ENCODE peak calls at places on chromosomes 11 and 22, in seven cellular contexts. J is upper lobe of right lung, Q is pancreas, P is astrocyte, W is sigmoid colon, T is esophagus squamous epithelium, O is thyroid gland. X is an unnamed sample.

GRCh38 chr11:75350743-75351540 is 519 bp downstream of the ARRB1 start:
- DNase-seq in T (no peak), J (peak; percentile 84), O (peak; percentile 42), W (peak; percentile 91), P (peak; percentile 40), Q (peak; percentile 89), X (no peak)

GRCh38 chr11:83410605-83411565 is 124.7 kb upstream of the CCDC90B start:
- DNase-seq in O (peak; percentile 83), T (no peak), W (no peak), J (no peak), P (no peak), Q (peak; percentile 82), X (no peak)

GRCh38 chr22:28801845-28802594 is 1.7 kb upstream of the XBP1 start:
- DNase-seq in J (no peak), Q (no peak), T (no peak), O (peak; percentile 63), W (no peak), P (no peak), X (peak; percentile 23)

GRCh38 chr11:102197759-102198158 is 87.5 kb downstream of the YAP1 start:
- DNase-seq in W (no peak), Q (no peak), O (no peak), P (no peak), J (no peak), T (no peak), X (no peak)

GRCh38 chr22:39530692-39531331 is 1.7 kb downstream of the RPS19BP1 start:
- DNase-seq in W (no peak), P (no peak), O (no peak), T (no peak), J (no peak), Q (peak; percentile 19), X (no peak)

GRCh38 chr11:1305063-1305495 is 4.4 kb downstream of the TOLLIP start:
- DNase-seq in J (no peak), T (no peak), O (no peak), W (no peak), P (no peak), Q (peak; percentile 68), X (no peak)

GRCh38 chr22:27274770-27275449 is 526.6 kb downstream of the MN1 start:
- DNase-seq in P (peak; percentile 52), Q (no peak), J (no peak), O (no peak), T (no peak), W (no peak), X (no peak)

GRCh38 chr11:101576536-101576935 is 7.3 kb downstream of the TRPC6 start:
- DNase-seq in W (no peak), Q (no peak), T (no peak), J (no peak), O (no peak), P (no peak), X (no peak)

GRCh38 chr11:73334244-73335203 is 26.4 kb downstream of the ARHGEF17 start:
- DNase-seq in T (no peak), Q (no peak), P (peak; percentile 84), J (no peak), W (peak; percentile 97), O (peak; percentile 74), X (no peak)

GRCh38 chr22:34036936-34037335 is 116.7 kb upstream of the LARGE1 start:
- DNase-seq in P (no peak), T (no peak), W (no peak), O (no peak), J (no peak), Q (no peak), X (no peak)

GRCh38 chr11:26983645-26984044 is 10.3 kb upstream of the FIBIN start:
- DNase-seq in W (no peak), J (no peak), T (no peak), Q (no peak), P (no peak), O (no peak), X (no peak)

GRCh38 chr11:133506023-133506422 is 26.3 kb downstream of the OPCML start:
- DNase-seq in W (no peak), J (no peak), Q (no peak), P (no peak), T (no peak), O (no peak), X (no peak)

GRCh38 chr22:45867118-45867905 is 109.7 kb downstream of the WNT7B start:
- DNase-seq in W (peak; percentile 53), P (no peak), O (peak; percentile 48), J (peak; percentile 70), Q (peak; percentile 73), T (no peak), X (no peak)

GRCh38 chr11:28621648-28622215 is 513.5 kb downstream of the METTL15 start:
- DNase-seq in J (no peak), Q (no peak), O (no peak), P (peak; percentile 13), T (no peak), W (no peak), X (no peak)

GRCh38 chr11:126212089-126212660 is 593 bp downstream of the FAM118B start:
- DNase-seq in W (no peak), T (no peak), J (no peak), Q (no peak), P (no peak), O (no peak), X (no peak)

GRCh38 chr11:1597981-1598380 is at the start of gene KRTAP5-2:
- DNase-seq in W (peak; percentile 27), P (no peak), Q (no peak), T (no peak), J (no peak), O (no peak), X (no peak)

GRCh38 chr11:1534682-1535081 is 37.4 kb downstream of the DUSP8 start:
- DNase-seq in O (no peak), T (no peak), Q (peak; percentile 31), P (peak; percentile 67), W (no peak), J (no peak), X (peak; percentile 9)

GRCh38 chr11:43399983-43400630 is 41.4 kb downstream of the TTC17 start:
- DNase-seq in W (no peak), T (no peak), O (no peak), J (no peak), Q (no peak), P (no peak), X (no peak)

GRCh38 chr11:35009191-35009940 is 92.9 kb downstream of the PDHX start:
- DNase-seq in W (no peak), T (no peak), O (no peak), Q (no peak), P (peak; percentile 82), J (no peak), X (peak; percentile 97)

GRCh38 chr11:116980136-116980793 is 118.0 kb downstream of the SIK3 start:
- DNase-seq in W (no peak), P (no peak), J (no peak), T (no peak), O (no peak), Q (no peak), X (no peak)

GRCh38 chr11:121321614-121322243 is 29.2 kb downstream of the SC5D start:
- DNase-seq in O (peak; percentile 42), T (no peak), W (no peak), Q (no peak), J (no peak), P (peak; percentile 2), X (peak; percentile 40)

GRCh38 chr11:128463386-128463829 is 124.0 kb downstream of the ETS1 start:
- DNase-seq in T (no peak), W (no peak), J (no peak), O (no peak), Q (no peak), P (peak; percentile 99), X (no peak)

GRCh38 chr11:107247189-107247588 is 210.4 kb downstream of the CWF19L2 start:
- DNase-seq in O (no peak), Q (no peak), J (no peak), T (no peak), W (no peak), P (no peak), X (no peak)

GRCh38 chr11:78978831-78979230 is 404.2 kb upstream of the NARS2 start:
- DNase-seq in P (no peak), T (no peak), O (peak; percentile 61), W (no peak), Q (no peak), J (no peak), X (no peak)

GRCh38 chr22:50192825-50193204 is 7.1 kb downstream of the TRABD start:
- DNase-seq in P (no peak), O (no peak), J (no peak), T (no peak), Q (peak; percentile 80), W (no peak), X (no peak)

GRCh38 chr11:68495330-68495729 is 34.8 kb downstream of the PPP6R3 start:
- DNase-seq in P (no peak), Q (no peak), O (no peak), W (no peak), T (no peak), J (no peak), X (no peak)

GRCh38 chr11:68498903-68499883 is 38.6 kb downstream of the PPP6R3 start:
- DNase-seq in P (no peak), O (peak; percentile 65), W (no peak), J (no peak), Q (no peak), T (no peak), X (no peak)

GRCh38 chr11:68495872-68496271 is 35.3 kb downstream of the PPP6R3 start:
- DNase-seq in J (no peak), O (peak; percentile 72), T (no peak), W (no peak), Q (no peak), P (no peak), X (no peak)

GRCh38 chr11:68498313-68498712 is 37.8 kb downstream of the PPP6R3 start:
- DNase-seq in Q (no peak), O (peak; percentile 76), J (no peak), T (no peak), P (no peak), W (no peak), X (no peak)

GRCh38 chr11:68497761-68498160 is 37.2 kb downstream of the PPP6R3 start:
- DNase-seq in J (no peak), W (no peak), P (no peak), O (no peak), Q (no peak), T (no peak), X (no peak)
- H3K4me1 ChIP-seq in J (peaks cover 55% of the 10 kb centered on the region), W (peaks cover 34% of the 10 kb centered on the region), P (no peaks in the 10 kb centered on the region), O (peaks cover 80% of the 10 kb centered on the region), Q (peaks cover 17% of the 10 kb centered on the region), T (peaks cover 37% of the 10 kb centered on the region), X (peaks cover 4% of the 10 kb centered on the region)

GRCh38 chr11:57680552-57680874 is 12.6 kb downstream of the ZDHHC5 start:
- DNase-seq in P (peak; percentile 12), T (no peak), Q (no peak), J (no peak), W (no peak), O (no peak), X (peak; percentile 57)
- H3K27ac ChIP-seq in P (peak overlapping the region; percentile 10), T (peak overlapping the region; percentile 90), Q (no peak overlapping the region), J (no peak overlapping the region), W (no peak overlapping the region), O (no peak overlapping the region), X (peak overlapping the region; percentile 52)

GRCh38 chr11:119314748-119315138 is 2.2 kb downstream of the MCAM start:
- DNase-seq in O (no peak), Q (peak; percentile 47), T (no peak), P (no peak), W (no peak), J (no peak), X (no peak)
- H3K4me1 ChIP-seq in O (peaks cover 30% of the 10 kb centered on the region), Q (peaks cover 12% of the 10 kb centered on the region), T (peaks cover 55% of the 10 kb centered on the region), P (peaks cover 42% of the 10 kb centered on the region), W (peaks cover 38% of the 10 kb centered on the region), J (peaks cover 20% of the 10 kb centered on the region), X (peaks cover 5% of the 10 kb centered on the region)

DNA sequence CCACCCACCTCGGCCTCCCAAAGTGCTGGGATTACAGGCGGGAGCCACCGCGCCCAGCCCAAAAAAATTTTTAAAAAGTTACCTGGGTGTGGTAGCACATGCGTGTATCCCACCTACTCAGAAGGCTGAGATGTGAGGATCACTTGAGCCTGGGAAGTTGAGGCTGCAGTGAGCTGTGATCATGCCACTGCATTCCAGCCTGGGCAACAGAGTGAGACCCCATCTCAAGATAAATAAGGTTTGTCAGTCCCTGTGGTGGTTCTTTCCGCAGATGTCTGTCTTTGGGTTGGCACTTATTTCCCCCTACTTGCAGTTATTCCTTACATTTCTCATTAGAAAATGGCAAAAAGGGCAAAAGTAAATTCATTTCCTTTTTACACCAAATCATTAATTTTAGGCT is 8.0 kb downstream of the MARK2 start:
- DNase-seq in T (no peak), P (no peak), Q (no peak), J (no peak), O (no peak), W (no peak), X (no peak)
- H3K27ac ChIP-seq in T (peak overlapping the region; percentile 88), P (no peak overlapping the region), Q (peak overlapping the region; percentile 92), J (no peak overlapping the region), O (peak overlapping the region; percentile 89), W (no peak overlapping the region), X (peak overlapping the region; percentile 16)

X was measured in foreskin keratinocyte.